ENCODE peak calls at places on chromosomes 5 and 9, in nine cellular contexts. B is GM04503, O is pancreas, M is G401, K is A549, J is H1, P is small intestine, R is germinal center, Q is Right ventricle myocardium superior. Z is an unnamed sample.

GRCh38 chr9:35517136-35517535 is 27.2 kb downstream of the RUSC2 start:
- DNase-seq in P (no peak), J (no peak), Q (no peak), M (peak), B (no peak), K (no peak), O (no peak), R (no peak), Z (no peak)

GRCh38 chr5:138352722-138353549 is 451 bp downstream of the KDM3B start:
- DNase-seq in R (peak), Q (peak), O (peak), M (peak), B (no peak), P (peak), K (peak), J (no peak), Z (no peak)

GRCh38 chr9:131656356-131657030 is 83.4 kb downstream of the RAPGEF1 start:
- DNase-seq in B (no peak), Q (peak), O (no peak), M (peak), R (peak), J (no peak), P (peak), K (no peak), Z (no peak)

GRCh38 chr5:164204338-164204946 is 699.0 kb downstream of the MAT2B start:
- DNase-seq in K (no peak), M (no peak), O (no peak), J (no peak), B (no peak), P (no peak), R (no peak), Q (no peak), Z (peak)

GRCh38 chr5:173885481-173886010 is 2.6 kb upstream of the CPEB4 start:
- DNase-seq in B (no peak), Q (no peak), J (no peak), K (no peak), O (no peak), M (no peak), R (no peak), P (peak), Z (no peak)

GRCh38 chr5:31809037-31809910 is 170.3 kb downstream of the PDZD2 start:
- DNase-seq in Q (peak), M (peak), R (peak), O (peak), P (peak), B (peak), K (peak), J (peak), Z (peak)

GRCh38 chr5:94776167-94776566 is 157.7 kb downstream of the SLF1 start:
- DNase-seq in R (no peak), O (no peak), M (peak), K (no peak), B (no peak), P (no peak), Q (no peak), J (no peak), Z (no peak)

GRCh38 chr9:116234091-116234490 is 80.5 kb downstream of the PAPPA start:
- DNase-seq in P (no peak), B (peak), K (peak), J (peak), O (no peak), Q (no peak), R (no peak), M (no peak), Z (peak)